ENCODE peak calls at places on chromosomes 7 and 10, in five cellular contexts. N is testis, D is body of pancreas, K is uterus, A is tibial nerve. G is an unnamed sample.

GRCh38 chr10:112912441-112912911 is 37.6 kb upstream of the TCF7L2 start:
- DNase-seq in N (no peak), D (no peak), K (peak; percentile 53), A (no peak), G (no peak)

GRCh38 chr10:1047937-1048336 is 982 bp downstream of the IDI1 start:
- DNase-seq in N (peak; percentile 39), D (no peak), K (no peak), A (no peak), G (no peak)

GRCh38 chr10:53675201-53675600 is 902.6 kb upstream of the MBL2 start:
- DNase-seq in N (no peak), D (no peak), K (no peak), A (no peak), G (no peak)

GRCh38 chr10:73983096-73984047 is 14.5 kb upstream of the VCL start:
- DNase-seq in N (no peak), D (peak; percentile 54), K (no peak), A (no peak), G (no peak)

GRCh38 chr7:27300401-27300800 is 57.8 kb downstream of the EVX1 start:
- DNase-seq in N (no peak), D (no peak), K (no peak), A (no peak), G (no peak)

GRCh38 chr10:97534746-97535367 is 36.1 kb downstream of the UBTD1 start:
- DNase-seq in N (no peak), D (no peak), K (no peak), A (no peak), G (no peak)

GRCh38 chr7:1943933-1944618 is 274.0 kb downstream of the ELFN1 start:
- DNase-seq in N (no peak), D (no peak), K (no peak), A (no peak), G (peak; percentile 16)

GRCh38 chr7:131507592-131508331 is 48.7 kb downstream of the PODXL start:
- DNase-seq in N (peak; percentile 93), D (peak; percentile 87), K (peak; percentile 84), A (peak; percentile 91), G (peak; percentile 84)

GRCh38 chr7:75847707-75848106 is 31.1 kb upstream of the RHBDD2 start:
- DNase-seq in N (no peak), D (peak; percentile 30), K (no peak), A (no peak), G (no peak)

GRCh38 chr7:155355176-155355575 is 57.5 kb downstream of the INSIG1 start:
- DNase-seq in N (no peak), D (no peak), K (no peak), A (no peak), G (no peak)

DNA sequence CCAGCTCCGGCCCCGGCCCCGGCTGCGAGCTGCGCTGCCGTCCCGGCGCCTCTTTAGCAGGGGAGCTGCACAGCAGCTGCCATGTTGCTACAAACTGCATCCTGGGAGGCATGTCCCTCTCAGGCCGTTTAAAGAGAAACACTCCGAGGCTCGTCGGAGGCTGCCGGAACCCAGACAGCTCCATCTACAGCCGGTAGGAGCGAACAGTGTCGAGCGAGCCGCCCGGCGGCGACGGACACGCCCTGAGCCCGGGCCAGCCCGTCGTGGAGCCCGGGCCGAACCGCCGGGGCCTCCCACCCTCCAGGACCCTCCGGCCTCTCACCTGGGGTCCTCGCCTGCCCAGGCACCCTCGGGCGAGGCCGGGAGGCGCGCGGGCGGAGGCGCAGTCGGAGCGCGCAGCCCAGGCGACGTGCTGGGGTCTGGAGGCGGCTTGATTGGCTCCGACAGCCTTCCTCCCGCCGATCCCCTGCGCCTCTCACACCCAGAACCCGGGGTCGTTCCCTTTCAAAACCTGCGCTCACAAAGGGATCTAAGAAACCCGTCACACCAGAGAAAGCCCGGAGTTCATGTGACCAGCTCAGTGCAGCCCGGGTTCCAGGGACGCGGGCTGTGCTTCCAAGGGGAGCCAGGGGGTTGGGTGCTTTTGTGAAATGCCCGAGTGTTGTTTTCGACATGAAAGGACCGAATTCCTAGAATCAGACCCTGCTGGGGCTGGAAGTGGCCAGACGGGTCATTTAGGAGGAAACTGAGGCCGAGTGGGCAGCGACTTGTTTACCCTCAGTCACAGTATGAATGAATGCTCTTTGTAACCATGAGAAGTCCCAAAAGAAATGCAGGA is at the start of gene ZNF777:
- DNase-seq in N (peak; percentile 87), D (peak; percentile 90), K (peak; percentile 72), A (peak; percentile 66), G (peak; percentile 85)
- TF ChIP-seq POLR2A in N (no peak), D (peak; percentile 59), K (no peak), A (no peak), G (no peak)

GRCh38 chr7:47087866-47088265 is 494.0 kb downstream of the TNS3 start:
- DNase-seq in N (no peak), D (no peak), K (no peak), A (no peak), G (no peak)
- TF ChIP-seq POLR2A in N (no peak), D (no peak), K (no peak), A (no peak), G (no peak)

GRCh38 chr7:23470290-23471089 is at the start of gene IGF2BP3:
- DNase-seq in N (no peak), D (no peak), K (no peak), A (no peak), G (no peak)
- TF ChIP-seq POLR2A in N (no peak), D (no peak), K (no peak), A (no peak), G (no peak)

GRCh38 chr10:132574288-132574687 is 36.7 kb downstream of the INPP5A start:
- DNase-seq in N (no peak), D (no peak), K (no peak), A (no peak), G (no peak)

GRCh38 chr10:132570771-132571564 is 33.4 kb downstream of the INPP5A start:
- DNase-seq in N (no peak), D (peak; percentile 51), K (no peak), A (no peak), G (no peak)

GRCh38 chr10:132570265-132570664 is 32.7 kb downstream of the INPP5A start:
- DNase-seq in N (no peak), D (no peak), K (no peak), A (no peak), G (no peak)

GRCh38 chr10:132572545-132572937 is 35.0 kb downstream of the INPP5A start:
- DNase-seq in N (peak; percentile 47), D (no peak), K (no peak), A (no peak), G (no peak)

GRCh38 chr10:132571565-132572544 is 34.3 kb downstream of the INPP5A start:
- DNase-seq in N (no peak), D (peak; percentile 77), K (peak; percentile 60), A (no peak), G (peak; percentile 69)
- TF ChIP-seq POLR2A in N (no peak), D (no peak), K (no peak), A (no peak), G (no peak)

GRCh38 chr10:130339091-130339490 is 202.9 kb downstream of the GLRX3 start:
- DNase-seq in N (no peak), D (no peak), K (no peak), A (no peak), G (no peak)
- TF ChIP-seq POLR2A in N (no peak), D (no peak), K (no peak), A (no peak), G (no peak)

GRCh38 chr10:119742988-119743646 is 17.3 kb downstream of the INPP5F start:
- DNase-seq in N (no peak), D (no peak), K (no peak), A (no peak), G (no peak)
- TF ChIP-seq POLR2A in N (no peak), D (no peak), K (no peak), A (no peak), G (no peak)

G was measured in heart left ventricle.